ENCODE peak calls at places on chromosomes 2 and 18, in eight cellular contexts. O is K562, P is HCT116, S is endothelial cell of umbilical vein, T is HepG2, Q is GM12878, J is SK-N-SH, N is H1. K is an unnamed sample. For H4K20me1, the result is how much of the 10 kb centered on the place peaks cover.

GRCh38 chr2:209534228-209534627 is 110.4 kb downstream of the MAP2 start:
- DNase-seq in O (no peak), P (no peak), S (no peak), T (no peak), Q (no peak), J (no peak), N (no peak), K (no peak)

GRCh38 chr2:6353669-6354068 is 512.0 kb downstream of the CMPK2 start:
- DNase-seq in O (no peak), P (no peak), S (no peak), T (no peak), Q (peak), J (no peak), N (no peak), K (no peak)

GRCh38 chr18:51211552-51211951 is 14.1 kb upstream of the MEX3C start:
- DNase-seq in O (peak), P (no peak), S (peak), T (peak), Q (peak), J (no peak), N (no peak), K (no peak)

GRCh38 chr2:238501311-238501710 is 74.6 kb downstream of the ASB1 start:
- DNase-seq in O (no peak), P (no peak), S (no peak), T (no peak), Q (no peak), J (no peak), N (peak), K (no peak)

GRCh38 chr2:221969087-221969829 is 329.5 kb downstream of the PAX3 start:
- DNase-seq in O (peak), P (peak), S (peak), T (peak), Q (no peak), J (peak), N (no peak), K (peak)

GRCh38 chr2:234550511-234551107 is 53.7 kb upstream of the ARL4C start:
- DNase-seq in O (peak), P (peak), S (peak), T (peak), Q (peak), J (peak), N (peak), K (peak)

GRCh38 chr2:68463287-68463877 is 3.7 kb downstream of the FBXO48 start:
- DNase-seq in O (peak), P (peak), S (peak), T (peak), Q (no peak), J (peak), N (no peak), K (peak)

GRCh38 chr18:4068552-4069158 is 386.5 kb downstream of the DLGAP1 start:
- DNase-seq in O (peak), P (peak), S (peak), T (peak), Q (peak), J (peak), N (peak), K (peak)

GRCh38 chr2:138034536-138034935 is 70.3 kb downstream of the HNMT start:
- DNase-seq in O (no peak), P (no peak), S (no peak), T (no peak), Q (no peak), J (no peak), N (no peak), K (peak)

GRCh38 chr2:24077535-24077877 is 1.4 kb upstream of the SF3B6 start:
- DNase-seq in O (peak), P (no peak), S (no peak), T (no peak), Q (no peak), J (no peak), N (no peak), K (no peak)

GRCh38 chr2:109333414-109334194 is 204.6 kb downstream of the SH3RF3 start:
- DNase-seq in O (no peak), P (no peak), S (peak), T (peak), Q (no peak), J (no peak), N (no peak), K (peak)

GRCh38 chr2:160406591-160407392 is 86.8 kb downstream of the RBMS1 start:
- DNase-seq in O (no peak), P (peak), S (peak), T (peak), Q (no peak), J (peak), N (peak), K (peak)

GRCh38 chr2:72220170-72220569 is 72.5 kb upstream of the CYP26B1 start:
- DNase-seq in O (peak), P (no peak), S (no peak), T (peak), Q (no peak), J (peak), N (peak), K (peak)

GRCh38 chr18:58649966-58650816 is 21.1 kb upstream of the MALT1 start:
- DNase-seq in O (no peak), P (no peak), S (no peak), T (no peak), Q (peak), J (no peak), N (no peak), K (no peak)

GRCh38 chr2:85744771-85745601 is 8.8 kb upstream of the ATOH8 start:
- DNase-seq in O (no peak), P (no peak), S (no peak), T (no peak), Q (no peak), J (peak), N (no peak), K (no peak)

GRCh38 chr18:76506974-76507764 is 12.1 kb upstream of the ZNF516 start:
- DNase-seq in O (no peak), P (no peak), S (no peak), T (no peak), Q (no peak), J (no peak), N (no peak), K (no peak)

GRCh38 chr18:415627-416612 is 84.6 kb downstream of the COLEC12 start:
- DNase-seq in O (no peak), P (no peak), S (no peak), T (no peak), Q (no peak), J (no peak), N (no peak), K (no peak)

GRCh38 chr2:28286678-28287077 is 106.0 kb upstream of the FOSL2 start:
- DNase-seq in O (no peak), P (no peak), S (no peak), T (no peak), Q (no peak), J (no peak), N (no peak), K (no peak)

GRCh38 chr2:63078852-63079606 is 28.4 kb downstream of the OTX1 start:
- DNase-seq in O (peak), P (peak), S (peak), T (peak), Q (no peak), J (peak), N (peak), K (peak)

GRCh38 chr2:134250840-134251461 is 2.9 kb upstream of the MGAT5 start:
- DNase-seq in O (no peak), P (no peak), S (peak), T (no peak), Q (no peak), J (no peak), N (no peak), K (no peak)

GRCh38 chr2:170812716-170813585 is 3.7 kb upstream of the GAD1 start:
- DNase-seq in O (peak), P (peak), S (peak), T (peak), Q (no peak), J (peak), N (peak), K (peak)

GRCh38 chr2:161913865-161914264 is 160.2 kb downstream of the DPP4 start:
- DNase-seq in O (no peak), P (peak), S (peak), T (no peak), Q (no peak), J (no peak), N (no peak), K (no peak)

GRCh38 chr2:16105178-16105663 is 164.9 kb downstream of the MYCN start:
- DNase-seq in O (no peak), P (no peak), S (no peak), T (no peak), Q (no peak), J (no peak), N (peak), K (no peak)

GRCh38 chr2:137172162-137172561 is 406.8 kb downstream of the THSD7B start:
- DNase-seq in O (no peak), P (no peak), S (no peak), T (peak), Q (no peak), J (no peak), N (no peak), K (no peak)

GRCh38 chr2:145431181-145431951 is 911.4 kb upstream of the ZEB2 start:
- DNase-seq in O (peak), P (no peak), S (no peak), T (peak), Q (no peak), J (peak), N (no peak), K (peak)

GRCh38 chr18:63098014-63098981 is 221.3 kb downstream of the BCL2 start:
- DNase-seq in O (no peak), P (no peak), S (no peak), T (no peak), Q (peak), J (no peak), N (no peak), K (no peak)

GRCh38 chr2:127431408-127432023 is 13.3 kb downstream of the PROC start:
- DNase-seq in O (no peak), P (no peak), S (no peak), T (no peak), Q (no peak), J (no peak), N (peak), K (no peak)

GRCh38 chr2:23843051-23843976 is 83.6 kb downstream of the ATAD2B start:
- DNase-seq in O (no peak), P (no peak), S (no peak), T (peak), Q (no peak), J (no peak), N (no peak), K (no peak)

GRCh38 chr2:220053919-220054318 is 426.5 kb downstream of the SLC4A3 start:
- DNase-seq in O (peak), P (peak), S (no peak), T (no peak), Q (no peak), J (no peak), N (no peak), K (peak)

GRCh38 chr2:217436386-217436785 is 566.4 kb downstream of the TNS1 start:
- DNase-seq in O (no peak), P (no peak), S (no peak), T (no peak), Q (no peak), J (no peak), N (no peak), K (no peak)

GRCh38 chr2:101047075-101047766 is 45.1 kb downstream of the RPL31 start:
- DNase-seq in O (no peak), P (peak), S (peak), T (no peak), Q (no peak), J (no peak), N (no peak), K (no peak)

GRCh38 chr2:168614291-168615018 is 158.4 kb downstream of the CERS6 start:
- DNase-seq in O (no peak), P (no peak), S (no peak), T (no peak), Q (no peak), J (no peak), N (peak), K (peak)

GRCh38 chr2:186486651-186487647 is 889 bp downstream of the ZC3H15 start:
- DNase-seq in O (peak), P (no peak), S (peak), T (peak), Q (no peak), J (no peak), N (no peak), K (no peak)

GRCh38 chr2:48209214-48209885 is 303.1 kb upstream of the FBXO11 start:
- DNase-seq in O (no peak), P (no peak), S (peak), T (no peak), Q (no peak), J (no peak), N (no peak), K (no peak)

GRCh38 chr2:37569986-37570688 is 101.3 kb downstream of the CDC42EP3 start:
- DNase-seq in O (no peak), P (no peak), S (no peak), T (peak), Q (no peak), J (no peak), N (no peak), K (no peak)

GRCh38 chr2:137886432-137886831 is 77.8 kb upstream of the HNMT start:
- DNase-seq in O (peak), P (peak), S (no peak), T (peak), Q (no peak), J (no peak), N (no peak), K (peak)

GRCh38 chr2:3738454-3738853 is 35.1 kb downstream of the DCDC2C start:
- DNase-seq in O (peak), P (peak), S (no peak), T (peak), Q (no peak), J (peak), N (no peak), K (peak)

GRCh38 chr2:191266201-191266600 is 21.0 kb downstream of the MYO1B start:
- DNase-seq in O (no peak), P (no peak), S (no peak), T (no peak), Q (no peak), J (no peak), N (no peak), K (no peak)
- H4K20me1 ChIP-seq in O (under half), P (under half), S (under half), T (under half), Q (under half), J (under half), N (under half), K (under half)

GRCh38 chr18:36074435-36074834 is 7.1 kb upstream of the RPRD1A start:
- DNase-seq in O (no peak), P (no peak), S (no peak), T (no peak), Q (no peak), J (no peak), N (no peak), K (no peak)
- TF ChIP-seq POLR2AphosphoS5 in O (no peak), P (no peak), S (no peak), T (no peak), Q (no peak), J (no peak), N (no peak), K (no peak)

GRCh38 chr2:207533609-207534008 is 3.8 kb downstream of the CREB1 start:
- DNase-seq in O (no peak), P (no peak), S (no peak), T (no peak), Q (no peak), J (no peak), N (no peak), K (no peak)

GRCh38 chr2:207530160-207531023 is 630 bp downstream of the CREB1 start:
- DNase-seq in O (peak), P (no peak), S (peak), T (peak), Q (no peak), J (peak), N (no peak), K (peak)

GRCh38 chr2:207532676-207533075 is 2.9 kb downstream of the CREB1 start:
- DNase-seq in O (no peak), P (no peak), S (no peak), T (no peak), Q (no peak), J (no peak), N (no peak), K (no peak)

GRCh38 chr2:207531024-207531411 is 1.3 kb downstream of the CREB1 start:
- DNase-seq in O (no peak), P (no peak), S (no peak), T (no peak), Q (no peak), J (peak), N (no peak), K (no peak)

GRCh38 chr2:207534390-207534789 is 4.6 kb downstream of the CREB1 start:
- DNase-seq in O (peak), P (no peak), S (no peak), T (no peak), Q (no peak), J (no peak), N (no peak), K (no peak)
- H4K20me1 ChIP-seq in O (under half), P (under half), S (under half), T (under half), Q (under half), J (under half), N (under half), K (under half)

GRCh38 chr2:29317801-29318485 is 202.7 kb downstream of the CLIP4 start:
- DNase-seq in O (no peak), P (no peak), S (no peak), T (no peak), Q (no peak), J (no peak), N (no peak), K (no peak)

GRCh38 chr2:29310665-29311348 is 195.6 kb downstream of the CLIP4 start:
- DNase-seq in O (no peak), P (no peak), S (no peak), T (no peak), Q (no peak), J (no peak), N (no peak), K (no peak)

GRCh38 chr2:29311458-29311857 is 196.2 kb downstream of the CLIP4 start:
- DNase-seq in O (no peak), P (no peak), S (no peak), T (no peak), Q (no peak), J (no peak), N (no peak), K (no peak)

GRCh38 chr2:29317077-29317517 is 201.9 kb downstream of the CLIP4 start:
- DNase-seq in O (no peak), P (no peak), S (no peak), T (no peak), Q (peak), J (no peak), N (no peak), K (no peak)

DNA sequence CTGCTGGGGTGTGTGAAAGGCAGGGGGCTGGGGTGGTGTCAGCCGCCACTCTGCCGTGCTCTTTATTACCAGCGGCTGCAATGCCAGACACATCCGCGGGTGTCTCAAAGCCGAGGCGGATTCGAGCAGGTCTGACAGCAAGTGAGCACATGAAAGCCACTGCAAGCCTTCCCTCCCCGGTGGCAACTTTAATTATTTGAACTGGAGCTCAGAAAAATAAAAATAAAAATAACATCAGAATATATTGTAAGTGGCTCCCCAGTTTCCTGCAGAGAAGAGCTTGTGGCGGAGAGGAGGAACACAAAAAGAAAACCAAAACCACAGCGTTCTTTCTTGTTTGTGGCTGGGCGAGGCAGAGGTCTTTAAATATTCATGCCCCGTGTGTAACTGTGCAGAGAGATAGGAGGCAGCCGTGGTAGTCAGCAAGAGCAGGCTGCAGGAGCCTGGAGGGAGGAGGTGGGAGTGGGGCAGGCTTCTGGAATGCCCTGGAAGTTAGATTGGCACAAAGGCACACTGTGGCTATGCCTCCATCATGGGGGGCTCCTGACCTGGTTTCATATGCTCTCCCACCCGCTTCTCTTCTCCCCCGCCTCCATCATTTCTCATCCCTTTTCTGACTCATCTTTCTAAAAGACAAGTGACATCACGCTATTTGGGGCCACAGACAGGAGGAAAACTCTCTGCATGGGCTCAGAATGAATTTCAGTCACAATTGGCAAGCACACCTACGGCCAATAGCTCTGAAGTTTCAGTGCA is 199.8 kb downstream of the CLIP4 start:
- DNase-seq in O (no peak), P (no peak), S (no peak), T (no peak), Q (peak), J (no peak), N (no peak), K (peak)
- TF ChIP-seq POLR2AphosphoS5 in O (no peak), P (no peak), S (no peak), T (no peak), Q (no peak), J (no peak), N (no peak), K (no peak)

DNA sequence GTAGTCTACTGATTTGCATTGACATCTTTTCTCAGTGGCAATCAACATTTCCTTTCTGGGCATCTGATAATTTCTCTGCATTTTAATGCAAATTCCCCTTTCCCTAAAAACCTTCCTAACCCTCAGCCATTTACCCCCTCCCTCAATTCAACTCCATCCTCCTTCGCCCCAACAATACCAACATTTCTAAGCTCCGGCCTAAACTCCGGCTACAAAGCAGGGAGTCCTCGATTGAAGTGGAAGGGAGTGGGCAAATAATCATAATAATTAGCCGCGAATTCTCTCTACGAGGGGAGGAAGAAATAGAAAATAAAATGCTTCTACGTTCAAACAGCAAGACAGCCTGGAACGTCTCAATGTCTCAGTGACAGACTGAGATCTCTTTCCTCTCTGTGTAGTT is 4.6 kb downstream of the BCL11A start:
- DNase-seq in O (no peak), P (no peak), S (no peak), T (no peak), Q (no peak), J (no peak), N (no peak), K (peak)
- H4K20me1 ChIP-seq in O (under half), P (under half), S (under half), T (under half), Q (under half), J (under half), N (under half), K (under half)

DNA sequence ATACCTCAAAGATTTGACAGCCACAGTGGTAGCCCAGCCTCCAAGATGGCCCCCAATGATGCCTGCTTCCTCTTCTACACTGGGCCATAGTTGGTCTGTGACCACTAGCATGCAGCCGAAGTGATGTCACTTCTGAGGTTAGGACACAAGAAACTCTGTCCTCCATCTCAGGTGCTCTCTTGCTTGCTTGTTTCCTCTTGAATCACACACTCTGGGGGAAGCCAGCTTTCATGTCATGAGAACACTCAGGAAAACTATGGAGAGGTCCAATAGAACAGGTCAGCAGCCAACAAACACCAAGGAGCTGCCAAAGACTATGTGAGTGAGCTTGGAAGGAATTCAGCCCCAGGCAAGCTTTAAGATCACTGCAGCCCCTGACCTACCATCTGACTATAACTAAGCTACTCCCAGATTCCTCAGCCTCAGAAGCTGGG is 3.3 kb upstream of the ADAM17 start:
- DNase-seq in O (no peak), P (no peak), S (no peak), T (no peak), Q (no peak), J (no peak), N (no peak), K (no peak)
- TF ChIP-seq POLR2AphosphoS5 in O (no peak), P (no peak), S (no peak), T (no peak), Q (no peak), J (no peak), N (no peak), K (no peak)